ENCODE peak calls at places on chromosomes 3 and 15, in ten cellular contexts. A, V, F, S, O, L, P, G, W and J are unnamed samples.

GRCh38 chr3:141955163-141955562 is 78.7 kb downstream of the ATP1B3 start:
- DNase-seq in S (no peak), W (no peak), G (peak), O (peak), A (peak), V (no peak), F (no peak), L (no peak), P (no peak), J (no peak)

GRCh38 chr3:39189648-39190269 is 2.6 kb downstream of the XIRP1 start:
- DNase-seq in L (peak), G (peak), S (peak), V (peak), F (peak), W (peak), P (peak), O (peak), A (peak), J (peak)

GRCh38 chr15:42083605-42083908 is 10.8 kb downstream of the PLA2G4D start:
- DNase-seq in P (no peak), F (no peak), V (no peak), G (no peak), W (no peak), S (no peak), O (no peak), A (no peak), L (no peak), J (no peak)

GRCh38 chr3:186077466-186077865 is 31.4 kb downstream of the ETV5 start:
- DNase-seq in L (no peak), A (no peak), G (no peak), V (no peak), O (no peak), P (no peak), S (no peak), F (no peak), W (no peak), J (no peak)

GRCh38 chr15:68994149-68994548 is 20.3 kb upstream of the NOX5 start:
- DNase-seq in P (no peak), F (no peak), S (no peak), V (no peak), W (no peak), L (peak), A (peak), G (peak), O (no peak), J (peak)

GRCh38 chr3:16286161-16286560 is 21.1 kb downstream of the OXNAD1 start:
- DNase-seq in S (no peak), A (no peak), P (no peak), L (no peak), W (no peak), F (no peak), V (no peak), O (no peak), G (no peak), J (no peak)

GRCh38 chr3:8931342-8931741 is 31.9 kb downstream of the RAD18 start:
- DNase-seq in G (no peak), V (no peak), S (no peak), P (no peak), L (no peak), W (no peak), F (no peak), A (no peak), O (no peak), J (peak)

GRCh38 chr3:171480526-171480925 is 20.3 kb upstream of the TNIK start:
- DNase-seq in W (no peak), L (no peak), A (peak), V (no peak), O (no peak), S (no peak), P (no peak), F (no peak), G (no peak), J (peak)

GRCh38 chr15:58346361-58346760 is 85.4 kb upstream of the LIPC start:
- DNase-seq in G (no peak), O (peak), W (no peak), P (no peak), F (peak), V (no peak), S (peak), A (peak), L (peak), J (peak)

GRCh38 chr3:141065841-141066592 is 14.9 kb downstream of the SPSB4 start:
- DNase-seq in V (no peak), S (peak), O (no peak), G (no peak), L (no peak), W (no peak), P (peak), F (no peak), A (no peak), J (no peak)

GRCh38 chr3:15728766-15729165 is 69.0 kb downstream of the ANKRD28 start:
- DNase-seq in V (no peak), A (peak), G (peak), W (no peak), L (no peak), F (no peak), S (no peak), P (no peak), O (no peak), J (peak)

GRCh38 chr3:67558429-67558828 is 96.0 kb downstream of the SUCLG2 start:
- DNase-seq in W (no peak), L (no peak), O (no peak), A (peak), V (no peak), S (no peak), F (no peak), P (no peak), G (peak), J (peak)

GRCh38 chr3:58167431-58168351 is 43.1 kb downstream of the DNASE1L3 start:
- DNase-seq in S (peak), L (peak), A (peak), G (peak), W (peak), O (peak), F (peak), P (peak), V (peak), J (peak)

GRCh38 chr3:32759342-32759741 is 58.5 kb upstream of the TRIM71 start:
- DNase-seq in O (no peak), L (no peak), W (no peak), P (no peak), S (no peak), F (no peak), V (no peak), A (peak), G (no peak), J (no peak)

DNA sequence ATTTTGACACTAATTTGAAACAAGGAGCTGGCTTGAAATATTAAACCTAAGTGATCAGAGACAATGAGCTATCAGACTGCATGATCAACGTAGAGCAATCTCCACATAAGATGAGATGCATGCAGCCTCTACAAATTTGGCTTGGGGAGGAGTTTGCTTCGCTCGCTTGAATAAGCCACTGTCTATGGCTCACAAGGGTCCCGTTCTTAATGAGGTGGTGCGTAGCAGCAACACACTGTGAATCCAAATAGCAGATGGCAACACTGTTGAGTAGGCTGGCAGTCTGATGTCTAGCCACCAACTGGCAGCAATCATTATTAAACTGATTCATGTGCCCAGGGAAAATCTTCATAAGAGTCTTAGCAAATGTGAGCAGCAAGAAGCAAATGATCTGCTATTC is 125.4 kb upstream of the CCDC54 start:
- DNase-seq in P (no peak), S (no peak), V (no peak), F (no peak), G (no peak), O (no peak), A (no peak), W (no peak), L (no peak), J (no peak)
- TF ChIP-seq CTCF in P (no peak), S (no peak), V (no peak), F (no peak), G (no peak), O (no peak), A (no peak), W (no peak), L (no peak), J (no peak)

GRCh38 chr15:64149424-64150235 is 1.9 kb upstream of the SNX22 start:
- DNase-seq in L (peak), G (peak), S (no peak), V (no peak), F (no peak), P (no peak), A (no peak), O (no peak), W (no peak), J (no peak)
- TF ChIP-seq CTCF in L (no peak), G (peak), S (no peak), V (no peak), F (no peak), P (peak), A (peak), O (peak), W (no peak), J (peak)

DNA sequence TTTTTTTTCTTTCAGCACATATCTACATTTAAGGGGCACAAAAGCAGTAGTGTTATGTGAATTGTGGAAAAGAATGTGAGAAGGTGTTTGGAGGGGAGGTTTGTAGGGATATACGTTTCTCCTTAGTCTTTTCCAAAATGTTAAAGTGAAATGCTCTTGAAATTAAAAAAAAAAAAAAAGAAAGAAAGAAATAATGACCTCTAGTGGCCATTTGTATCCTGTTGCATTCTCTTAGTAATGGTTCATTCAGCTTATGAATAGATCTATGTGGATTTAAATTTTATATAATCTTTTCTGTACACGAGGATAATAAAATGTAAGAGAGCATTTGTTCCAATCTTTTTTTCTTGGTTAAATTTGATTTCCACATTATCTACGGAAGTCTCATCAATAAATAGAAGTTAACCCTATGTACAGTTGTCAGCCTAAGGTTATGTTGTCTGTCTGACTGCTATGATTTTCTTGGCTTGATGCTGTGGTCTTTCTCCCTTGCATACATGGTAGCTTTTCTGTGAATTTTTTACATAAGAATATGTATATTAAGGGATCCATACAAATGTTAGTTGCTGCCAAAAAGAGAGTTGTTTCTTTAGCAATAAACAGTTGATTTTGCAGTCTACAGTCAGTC is 1.7 kb downstream of the P2RY13 start:
- DNase-seq in L (peak), W (no peak), P (peak), A (no peak), O (no peak), S (no peak), V (no peak), G (peak), F (no peak), J (peak)
- TF ChIP-seq CTCF in L (peak), W (no peak), P (peak), A (peak), O (peak), S (peak), V (peak), G (peak), F (peak), J (peak)

GRCh38 chr3:45838466-45838865 is 3.5 kb downstream of the LZTFL1 start:
- DNase-seq in L (no peak), W (no peak), A (no peak), V (no peak), S (no peak), P (no peak), G (no peak), O (no peak), F (no peak), J (no peak)

GRCh38 chr3:45830121-45830520 is 11.8 kb downstream of the LZTFL1 start:
- DNase-seq in G (no peak), W (no peak), F (no peak), V (no peak), O (no peak), A (no peak), S (no peak), P (no peak), L (no peak), J (no peak)

GRCh38 chr3:45826908-45827307 is 15.0 kb downstream of the LZTFL1 start:
- DNase-seq in O (no peak), F (no peak), G (no peak), W (no peak), P (no peak), S (no peak), A (no peak), V (no peak), L (no peak), J (no peak)

GRCh38 chr3:45832691-45833090 is 9.2 kb downstream of the LZTFL1 start:
- DNase-seq in S (peak), V (peak), A (no peak), W (no peak), G (peak), L (peak), O (peak), F (no peak), P (no peak), J (peak)
- TF ChIP-seq CTCF in S (peak), V (peak), A (peak), W (no peak), G (peak), L (peak), O (peak), F (no peak), P (peak), J (peak)

GRCh38 chr3:12707425-12707824 is 43.5 kb upstream of the RAF1 start:
- DNase-seq in O (no peak), S (peak), P (no peak), W (no peak), A (peak), V (no peak), L (peak), F (no peak), G (peak), J (peak)

GRCh38 chr3:12706504-12707253 is 42.8 kb upstream of the RAF1 start:
- DNase-seq in P (no peak), F (peak), A (peak), L (peak), G (peak), S (peak), O (peak), W (peak), V (peak), J (peak)

GRCh38 chr3:12709334-12709733 is 45.4 kb upstream of the RAF1 start:
- DNase-seq in F (no peak), P (no peak), G (no peak), A (no peak), O (no peak), V (no peak), W (no peak), S (no peak), L (no peak), J (no peak)

GRCh38 chr3:12710062-12710461 is 46.1 kb upstream of the RAF1 start:
- DNase-seq in L (no peak), F (no peak), G (no peak), V (no peak), O (no peak), P (no peak), W (no peak), A (no peak), S (no peak), J (no peak)

DNA sequence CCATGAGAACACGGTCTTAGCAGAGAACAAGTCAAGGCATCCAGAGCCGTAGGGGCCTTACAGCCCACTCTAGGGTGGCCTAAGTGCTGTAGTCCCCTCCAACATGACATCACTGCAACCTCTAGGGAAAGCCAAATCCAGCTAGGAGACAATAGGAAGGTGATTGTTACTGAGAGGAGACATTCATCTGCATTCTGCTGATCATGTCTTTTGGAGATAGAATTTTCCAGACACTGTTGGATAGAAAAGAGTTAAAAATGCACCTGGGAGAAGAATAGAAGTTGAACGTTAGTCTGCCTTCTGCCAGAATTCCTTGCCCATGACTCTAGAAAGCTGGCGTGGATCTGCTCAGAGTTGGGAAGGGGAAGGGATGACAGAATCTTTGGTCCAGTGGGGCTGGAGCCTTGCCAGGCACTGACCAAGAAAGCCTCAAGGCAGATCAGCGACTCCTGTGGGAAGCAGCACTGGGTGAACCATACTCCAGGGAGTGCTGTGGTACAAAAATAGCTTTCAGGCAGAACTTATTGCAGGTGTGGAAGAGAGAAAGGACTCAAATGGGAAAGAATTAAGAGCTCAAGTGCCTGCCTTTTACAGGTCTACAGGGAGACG is 44.8 kb upstream of the RAF1 start:
- DNase-seq in O (no peak), A (peak), W (no peak), P (no peak), S (no peak), F (no peak), G (peak), V (no peak), L (peak), J (peak)
- TF ChIP-seq CTCF in O (no peak), A (peak), W (no peak), P (peak), S (no peak), F (no peak), G (peak), V (no peak), L (peak), J (peak)

GRCh38 chr3:27368831-27369607 is at the start of gene NEK10:
- DNase-seq in G (peak), L (peak), O (peak), W (peak), S (peak), V (peak), P (peak), A (peak), F (peak), J (peak)
- TF ChIP-seq CTCF in G (no peak), L (no peak), O (no peak), W (no peak), S (peak), V (no peak), P (no peak), A (no peak), F (no peak), J (no peak)

DNA sequence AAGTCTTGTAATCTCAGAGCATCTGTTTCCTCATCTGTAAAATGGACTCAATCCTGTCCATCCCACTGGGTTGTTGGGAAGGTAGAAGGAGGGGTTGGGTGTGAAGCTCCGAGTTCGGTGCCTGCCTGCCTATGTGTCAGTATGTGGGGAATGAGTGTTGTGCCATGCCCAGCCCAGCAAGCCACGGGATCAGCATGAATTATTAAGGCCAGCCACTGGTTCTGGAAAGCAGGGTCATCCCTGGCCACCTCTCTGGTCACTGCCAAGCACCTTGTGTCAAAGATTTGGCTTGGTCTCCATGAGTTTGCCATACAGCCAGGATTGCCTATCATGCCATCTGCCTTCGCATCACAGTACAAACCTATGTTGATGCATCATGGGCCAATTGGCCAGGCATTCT is 11.5 kb downstream of the TM6SF1 start:
- DNase-seq in G (no peak), A (no peak), P (peak), S (no peak), W (no peak), V (no peak), F (no peak), O (no peak), L (no peak), J (no peak)
- TF ChIP-seq CTCF in G (no peak), A (no peak), P (no peak), S (no peak), W (no peak), V (no peak), F (no peak), O (no peak), L (no peak), J (no peak)

GRCh38 chr3:46846624-46847542 is 16.4 kb downstream of the MYL3 start:
- DNase-seq in L (no peak), G (no peak), O (no peak), S (no peak), A (no peak), F (no peak), V (no peak), W (peak), P (peak), J (no peak)

GRCh38 chr3:46847744-46848143 is 15.5 kb downstream of the MYL3 start:
- DNase-seq in V (no peak), F (no peak), O (no peak), W (no peak), S (no peak), L (no peak), A (no peak), P (peak), G (no peak), J (peak)

GRCh38 chr3:46849098-46849631 is 14.1 kb downstream of the MYL3 start:
- DNase-seq in O (no peak), L (no peak), W (no peak), A (no peak), S (peak), F (no peak), G (no peak), V (no peak), P (peak), J (no peak)

GRCh38 chr3:46849686-46850467 is 13.4 kb downstream of the MYL3 start:
- DNase-seq in L (no peak), P (peak), A (no peak), S (peak), V (no peak), W (no peak), G (peak), F (no peak), O (no peak), J (no peak)

GRCh38 chr3:46848271-46849097 is 14.8 kb downstream of the MYL3 start:
- DNase-seq in W (peak), V (peak), P (peak), S (no peak), G (peak), L (peak), F (no peak), A (peak), O (peak), J (peak)
- TF ChIP-seq CTCF in W (no peak), V (no peak), P (peak), S (peak), G (peak), L (peak), F (no peak), A (peak), O (peak), J (peak)

GRCh38 chr3:86147119-86147518 is 843.8 kb downstream of the VGLL3 start:
- DNase-seq in A (no peak), W (no peak), O (no peak), L (peak), F (no peak), P (no peak), S (no peak), V (no peak), G (no peak), J (no peak)
- TF ChIP-seq CTCF in A (no peak), W (no peak), O (peak), L (no peak), F (no peak), P (no peak), S (no peak), V (no peak), G (no peak), J (no peak)